ENCODE peak calls at places on chromosome 16, in seven cellular contexts. H is neural crest cell, M is T-helper 2 cell, U is NT2/D1, L is NCI-H1092 treated with DMSO at 0.1 percent for 48 hours, Y is NAMALWA, O is adrenal gland. P is an unnamed sample.

GRCh38 chr16:11159189-11159588 is 96.8 kb downstream of the SOCS1 start:
- DNase-seq in H (no peak), M (no peak), U (no peak), L (no peak), Y (no peak), O (no peak), P (no peak)

GRCh38 chr16:11964761-11965539 is at the start of gene TNFRSF17:
- DNase-seq in H (no peak), M (no peak), U (no peak), L (no peak), Y (peak), O (no peak), P (no peak)

GRCh38 chr16:79067600-79067999 is 532.9 kb downstream of the MAF start:
- DNase-seq in H (no peak), M (no peak), U (no peak), L (no peak), Y (no peak), O (no peak), P (no peak)

GRCh38 chr16:69626256-69626655 is 60.5 kb downstream of the NFAT5 start:
- DNase-seq in H (no peak), M (no peak), U (no peak), L (no peak), Y (no peak), O (no peak), P (no peak)

GRCh38 chr16:72864130-72864833 is 183.6 kb downstream of the ZFHX3 start:
- DNase-seq in H (no peak), M (no peak), U (no peak), L (no peak), Y (no peak), O (no peak), P (no peak)

GRCh38 chr16:24568392-24568791 is 29.0 kb downstream of the RBBP6 start:
- DNase-seq in H (no peak), M (no peak), U (no peak), L (no peak), Y (peak), O (no peak), P (no peak)

GRCh38 chr16:24491721-24492120 is 47.6 kb upstream of the RBBP6 start:
- DNase-seq in H (no peak), M (no peak), U (no peak), L (no peak), Y (no peak), O (no peak), P (no peak)

GRCh38 chr16:83002351-83003334 is 375.9 kb downstream of the CDH13 start:
- DNase-seq in H (no peak), M (no peak), U (no peak), L (peak), Y (no peak), O (peak), P (no peak)

GRCh38 chr16:50884066-50884860 is 142.4 kb downstream of the CYLD start:
- DNase-seq in H (peak), M (peak), U (no peak), L (no peak), Y (peak), O (peak), P (no peak)

GRCh38 chr16:16150117-16150877 is 73.0 kb downstream of the ABCC6 start:
- DNase-seq in H (no peak), M (no peak), U (no peak), L (peak), Y (no peak), O (peak), P (no peak)

GRCh38 chr16:86303787-86304685 is 206.3 kb upstream of the FOXF1 start:
- DNase-seq in H (no peak), M (no peak), U (no peak), L (no peak), Y (no peak), O (peak), P (no peak)

GRCh38 chr16:106623-107324 is 28.7 kb downstream of the MPG start:
- DNase-seq in H (peak), M (peak), U (peak), L (peak), Y (peak), O (peak), P (peak)

GRCh38 chr16:12096828-12097522 is 120.4 kb downstream of the SNX29 start:
- DNase-seq in H (no peak), M (no peak), U (no peak), L (no peak), Y (no peak), O (no peak), P (no peak)

GRCh38 chr16:80938035-80938927 is 68.4 kb downstream of the CMC2 start:
- DNase-seq in H (no peak), M (no peak), U (no peak), L (no peak), Y (no peak), O (peak), P (no peak)

GRCh38 chr16:66446737-66447136 is 19.6 kb downstream of the BEAN1 start:
- DNase-seq in H (no peak), M (no peak), U (no peak), L (no peak), Y (no peak), O (no peak), P (no peak)

GRCh38 chr16:53768593-53768992 is 64.6 kb downstream of the FTO start:
- DNase-seq in H (no peak), M (no peak), U (no peak), L (no peak), Y (no peak), O (no peak), P (no peak)

GRCh38 chr16:54506691-54507090 is 220.1 kb upstream of the IRX3 start:
- DNase-seq in H (no peak), M (no peak), U (no peak), L (peak), Y (no peak), O (no peak), P (no peak)

GRCh38 chr16:89530401-89531381 is 22.5 kb downstream of the SPG7 start:
- DNase-seq in H (no peak), M (no peak), U (no peak), L (no peak), Y (no peak), O (no peak), P (no peak)

GRCh38 chr16:89721644-89722391 is 481 bp downstream of the ZNF276 start:
- DNase-seq in H (no peak), M (peak), U (no peak), L (no peak), Y (peak), O (peak), P (peak)